ENCODE peak calls at places on chromosomes 2 and 18, in seven cellular contexts. One of them, this sample, is unnamed.

GRCh38 chr2:187509667-187510417 is 44.4 kb downstream of the TFPI start:
- DNase-seq in B cell: no peak
- DNase-seq in esophagus squamous epithelium: no peak
- DNase-seq in glutamatergic neuron: no peak
- DNase-seq in fibroblast of lung: no peak
- DNase-seq in endothelial cell: no peak
- DNase-seq in cardiac muscle cell: no peak
- DNase-seq in this sample: no peak

GRCh38 chr2:109670556-109671411 is 56.6 kb downstream of the SOWAHC start:
- DNase-seq in fibroblast of lung: no peak
- DNase-seq in glutamatergic neuron: no peak
- DNase-seq in B cell: no peak
- DNase-seq in cardiac muscle cell: no peak
- DNase-seq in esophagus squamous epithelium: no peak
- DNase-seq in endothelial cell: no peak
- DNase-seq in this sample: no peak

GRCh38 chr2:65612654-65613053 is 180.3 kb upstream of the SPRED2 start:
- DNase-seq in esophagus squamous epithelium: no peak
- DNase-seq in B cell: no peak
- DNase-seq in cardiac muscle cell: no peak
- DNase-seq in glutamatergic neuron: no peak
- DNase-seq in endothelial cell: no peak
- DNase-seq in fibroblast of lung: no peak
- DNase-seq in this sample: no peak

GRCh38 chr18:50633992-50634391 is 74.1 kb downstream of the MAPK4 start:
- DNase-seq in B cell: no peak
- DNase-seq in endothelial cell: no peak
- DNase-seq in fibroblast of lung: no peak
- DNase-seq in glutamatergic neuron: no peak
- DNase-seq in esophagus squamous epithelium: no peak
- DNase-seq in cardiac muscle cell: no peak
- DNase-seq in this sample: no peak

GRCh38 chr2:6524678-6525367 is 340.9 kb downstream of the CMPK2 start:
- DNase-seq in endothelial cell: no peak
- DNase-seq in cardiac muscle cell: peak
- DNase-seq in esophagus squamous epithelium: no peak
- DNase-seq in glutamatergic neuron: no peak
- DNase-seq in fibroblast of lung: peak
- DNase-seq in B cell: no peak
- DNase-seq in this sample: no peak

GRCh38 chr18:267380-267687 is 513 bp downstream of the THOC1 start:
- DNase-seq in fibroblast of lung: no peak
- DNase-seq in glutamatergic neuron: no peak
- DNase-seq in endothelial cell: no peak
- DNase-seq in cardiac muscle cell: peak
- DNase-seq in B cell: no peak
- DNase-seq in esophagus squamous epithelium: no peak
- DNase-seq in this sample: no peak

GRCh38 chr2:38621018-38621417 is 18.3 kb upstream of the HNRNPLL start:
- DNase-seq in glutamatergic neuron: no peak
- DNase-seq in esophagus squamous epithelium: no peak
- DNase-seq in cardiac muscle cell: no peak
- DNase-seq in B cell: no peak
- DNase-seq in fibroblast of lung: no peak
- DNase-seq in endothelial cell: no peak
- DNase-seq in this sample: no peak

GRCh38 chr18:58253871-58254270 is 209.8 kb downstream of the NEDD4L start:
- DNase-seq in endothelial cell: no peak
- DNase-seq in esophagus squamous epithelium: no peak
- DNase-seq in fibroblast of lung: no peak
- DNase-seq in cardiac muscle cell: no peak
- DNase-seq in glutamatergic neuron: no peak
- DNase-seq in B cell: no peak
- DNase-seq in this sample: no peak

GRCh38 chr2:226797989-226798421 is 1.6 kb downstream of the IRS1 start:
- DNase-seq in fibroblast of lung: no peak
- DNase-seq in cardiac muscle cell: no peak
- DNase-seq in B cell: no peak
- DNase-seq in glutamatergic neuron: peak
- DNase-seq in esophagus squamous epithelium: no peak
- DNase-seq in endothelial cell: peak
- DNase-seq in this sample: peak

GRCh38 chr18:13587001-13587400 is 139.4 kb downstream of the FAM210A start:
- DNase-seq in endothelial cell: no peak
- DNase-seq in esophagus squamous epithelium: no peak
- DNase-seq in cardiac muscle cell: no peak
- DNase-seq in glutamatergic neuron: no peak
- DNase-seq in B cell: no peak
- DNase-seq in fibroblast of lung: no peak
- DNase-seq in this sample: no peak

GRCh38 chr2:85796549-85797262 is 42.9 kb downstream of the ATOH8 start:
- DNase-seq in cardiac muscle cell: no peak
- DNase-seq in endothelial cell: no peak
- DNase-seq in esophagus squamous epithelium: no peak
- DNase-seq in glutamatergic neuron: no peak
- DNase-seq in fibroblast of lung: no peak
- DNase-seq in B cell: no peak
- DNase-seq in this sample: no peak

GRCh38 chr2:203808041-203808750 is 59.4 kb upstream of the CTLA4 start:
- DNase-seq in fibroblast of lung: peak
- DNase-seq in cardiac muscle cell: no peak
- DNase-seq in esophagus squamous epithelium: no peak
- DNase-seq in endothelial cell: no peak
- DNase-seq in B cell: no peak
- DNase-seq in glutamatergic neuron: no peak
- DNase-seq in this sample: no peak

GRCh38 chr2:128422571-128422970 is 103.9 kb upstream of the HS6ST1 start:
- DNase-seq in esophagus squamous epithelium: no peak
- DNase-seq in B cell: no peak
- DNase-seq in cardiac muscle cell: no peak
- DNase-seq in fibroblast of lung: peak
- DNase-seq in endothelial cell: no peak
- DNase-seq in glutamatergic neuron: no peak
- DNase-seq in this sample: no peak

GRCh38 chr18:31401156-31402025 is 24.8 kb downstream of the DSG4 start:
- DNase-seq in endothelial cell: no peak
- DNase-seq in glutamatergic neuron: no peak
- DNase-seq in B cell: no peak
- DNase-seq in cardiac muscle cell: no peak
- DNase-seq in fibroblast of lung: peak
- DNase-seq in esophagus squamous epithelium: no peak
- DNase-seq in this sample: no peak

GRCh38 chr2:127233710-127234109 is 13.6 kb upstream of the CYP27C1 start:
- DNase-seq in fibroblast of lung: no peak
- DNase-seq in cardiac muscle cell: no peak
- DNase-seq in B cell: no peak
- DNase-seq in endothelial cell: no peak
- DNase-seq in esophagus squamous epithelium: no peak
- DNase-seq in glutamatergic neuron: no peak
- DNase-seq in this sample: no peak

GRCh38 chr18:34562252-34562870 is 147.7 kb upstream of the DTNA start:
- DNase-seq in glutamatergic neuron: no peak
- DNase-seq in cardiac muscle cell: no peak
- DNase-seq in esophagus squamous epithelium: no peak
- DNase-seq in fibroblast of lung: no peak
- DNase-seq in endothelial cell: no peak
- DNase-seq in B cell: no peak
- DNase-seq in this sample: no peak

GRCh38 chr18:49613141-49613641 is 51.3 kb downstream of the LIPG start:
- DNase-seq in esophagus squamous epithelium: no peak
- DNase-seq in fibroblast of lung: peak
- DNase-seq in B cell: no peak
- DNase-seq in cardiac muscle cell: no peak
- DNase-seq in glutamatergic neuron: no peak
- DNase-seq in endothelial cell: no peak
- DNase-seq in this sample: peak

GRCh38 chr2:221791840-221792239 is 219.7 kb upstream of the EPHA4 start:
- DNase-seq in fibroblast of lung: peak
- DNase-seq in cardiac muscle cell: no peak
- DNase-seq in B cell: no peak
- DNase-seq in endothelial cell: no peak
- DNase-seq in glutamatergic neuron: no peak
- DNase-seq in esophagus squamous epithelium: no peak
- DNase-seq in this sample: no peak

GRCh38 chr2:196278491-196278911 is 107.1 kb upstream of the STK17B start:
- DNase-seq in endothelial cell: no peak
- DNase-seq in glutamatergic neuron: no peak
- DNase-seq in cardiac muscle cell: no peak
- DNase-seq in B cell: no peak
- DNase-seq in esophagus squamous epithelium: no peak
- DNase-seq in fibroblast of lung: peak
- DNase-seq in this sample: no peak

GRCh38 chr2:100580474-100581264 is 17.9 kb downstream of the PDCL3 start:
- DNase-seq in endothelial cell: no peak
- DNase-seq in glutamatergic neuron: no peak
- DNase-seq in esophagus squamous epithelium: no peak
- DNase-seq in cardiac muscle cell: no peak
- DNase-seq in fibroblast of lung: no peak
- DNase-seq in B cell: peak
- DNase-seq in this sample: no peak

GRCh38 chr2:218218409-218219185 is 1.6 kb downstream of the ARPC2 start:
- DNase-seq in B cell: peak
- DNase-seq in fibroblast of lung: no peak
- DNase-seq in endothelial cell: no peak
- DNase-seq in cardiac muscle cell: no peak
- DNase-seq in esophagus squamous epithelium: no peak
- DNase-seq in glutamatergic neuron: no peak
- DNase-seq in this sample: no peak

GRCh38 chr2:101500175-101500574 is 25.3 kb upstream of the RFX8 start:
- DNase-seq in fibroblast of lung: peak
- DNase-seq in glutamatergic neuron: no peak
- DNase-seq in esophagus squamous epithelium: no peak
- DNase-seq in endothelial cell: no peak
- DNase-seq in cardiac muscle cell: no peak
- DNase-seq in B cell: no peak
- DNase-seq in this sample: no peak

GRCh38 chr2:134120160-134120717 is 133.6 kb upstream of the MGAT5 start:
- DNase-seq in B cell: no peak
- DNase-seq in cardiac muscle cell: peak
- DNase-seq in endothelial cell: peak
- DNase-seq in fibroblast of lung: no peak
- DNase-seq in esophagus squamous epithelium: no peak
- DNase-seq in glutamatergic neuron: peak
- DNase-seq in this sample: peak

GRCh38 chr2:207252979-207253640 is 87.4 kb upstream of the KLF7 start:
- DNase-seq in glutamatergic neuron: peak
- DNase-seq in esophagus squamous epithelium: no peak
- DNase-seq in endothelial cell: no peak
- DNase-seq in cardiac muscle cell: no peak
- DNase-seq in B cell: no peak
- DNase-seq in fibroblast of lung: peak
- DNase-seq in this sample: peak